ENCODE peak calls at places on chromosomes 2 and 18, in seven cellular contexts. A, V, J, B, X, K and F are unnamed samples.

GRCh38 chr18:686339-687111 is 25.9 kb downstream of the ENOSF1 start:
- DNase-seq in A (no peak), K (no peak), X (no peak), V (no peak), J (peak; percentile 6), B (no peak), F (peak; percentile 70)

GRCh38 chr2:218295029-218295428 is 2.7 kb upstream of the TMBIM1 start:
- DNase-seq in A (no peak), X (no peak), B (no peak), J (no peak), V (no peak), K (peak; percentile 68), F (no peak)

GRCh38 chr2:112791019-112791418 is 6.7 kb upstream of the IL1A start:
- DNase-seq in X (no peak), V (no peak), K (no peak), J (no peak), A (no peak), B (no peak), F (no peak)

GRCh38 chr2:43007901-43008300 is 215.5 kb upstream of the HAAO start:
- DNase-seq in V (no peak), K (no peak), A (no peak), B (no peak), X (no peak), J (no peak), F (no peak)

GRCh38 chr2:239232195-239232578 is 168.6 kb downstream of the HDAC4 start:
- DNase-seq in X (no peak), V (no peak), B (peak; percentile 21), J (no peak), K (no peak), A (no peak), F (no peak)

GRCh38 chr2:241123816-241124536 is 21.9 kb upstream of the MTERF4 start:
- DNase-seq in J (no peak), V (no peak), A (no peak), X (no peak), K (no peak), B (peak; percentile 89), F (no peak)

GRCh38 chr2:236164983-236165301 is 3.2 kb downstream of the GBX2 start:
- DNase-seq in A (no peak), V (no peak), J (no peak), K (no peak), X (no peak), B (no peak), F (no peak)

GRCh38 chr2:197269173-197269572 is 41.4 kb downstream of the ANKRD44 start:
- DNase-seq in B (no peak), J (no peak), V (no peak), X (no peak), K (peak; percentile 55), A (peak; percentile 54), F (no peak)

GRCh38 chr2:84297155-84297554 is 161.9 kb downstream of the SUCLG1 start:
- DNase-seq in V (peak; percentile 39), X (no peak), J (no peak), B (no peak), K (no peak), A (no peak), F (no peak)

GRCh38 chr2:179694963-179695362 is 166.4 kb downstream of the ZNF385B start:
- DNase-seq in V (no peak), B (no peak), J (no peak), A (no peak), K (no peak), X (no peak), F (no peak)

GRCh38 chr2:38750011-38750792 is 959 bp downstream of the SRSF7 start:
- DNase-seq in B (peak; percentile 72), J (no peak), A (peak; percentile 57), V (peak; percentile 37), K (peak; percentile 46), X (peak; percentile 66), F (no peak)

GRCh38 chr2:157805519-157805918 is 70.6 kb downstream of the ACVR1 start:
- DNase-seq in B (no peak), K (no peak), A (no peak), X (no peak), V (no peak), J (no peak), F (no peak)
- H3K4me3 ChIP-seq in B (no peak overlapping the region), K (no peak overlapping the region), A (no peak overlapping the region), X (no peak overlapping the region), V (no peak overlapping the region), J (no peak overlapping the region), F (no peak overlapping the region)

DNA sequence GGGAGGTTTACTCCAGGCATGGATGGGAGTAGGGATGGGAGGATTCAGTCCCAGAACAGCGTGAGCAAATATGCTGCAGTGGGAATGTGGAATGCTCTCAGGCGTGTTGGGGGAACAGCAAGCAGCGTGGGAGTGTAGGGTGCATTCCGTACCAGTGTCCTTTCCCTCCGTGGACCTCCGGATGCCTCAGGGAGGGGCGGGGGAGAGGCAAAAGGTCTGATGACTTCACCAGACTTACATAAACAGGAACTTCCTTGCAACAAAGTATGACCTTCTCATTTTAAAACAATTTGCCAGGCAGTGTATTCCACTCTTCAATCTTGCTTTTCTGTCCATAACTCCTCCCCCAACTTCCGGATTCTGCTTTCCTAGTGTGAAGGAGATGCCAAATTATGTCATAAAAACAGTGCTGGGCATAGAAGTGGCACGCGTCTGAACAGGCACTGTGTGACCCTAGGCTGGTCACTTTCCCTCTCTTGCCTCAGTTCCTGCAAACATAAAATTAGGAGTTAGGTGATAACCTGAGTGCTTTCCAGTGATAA is 36.9 kb downstream of the RPL37A start:
- DNase-seq in B (no peak), K (peak; percentile 96), J (peak; percentile 98), A (no peak), X (no peak), V (peak; percentile 11), F (no peak)
- H3K4me3 ChIP-seq in B (no peak overlapping the region), K (no peak overlapping the region), J (no peak overlapping the region), A (no peak overlapping the region), X (no peak overlapping the region), V (no peak overlapping the region), F (no peak overlapping the region)

DNA sequence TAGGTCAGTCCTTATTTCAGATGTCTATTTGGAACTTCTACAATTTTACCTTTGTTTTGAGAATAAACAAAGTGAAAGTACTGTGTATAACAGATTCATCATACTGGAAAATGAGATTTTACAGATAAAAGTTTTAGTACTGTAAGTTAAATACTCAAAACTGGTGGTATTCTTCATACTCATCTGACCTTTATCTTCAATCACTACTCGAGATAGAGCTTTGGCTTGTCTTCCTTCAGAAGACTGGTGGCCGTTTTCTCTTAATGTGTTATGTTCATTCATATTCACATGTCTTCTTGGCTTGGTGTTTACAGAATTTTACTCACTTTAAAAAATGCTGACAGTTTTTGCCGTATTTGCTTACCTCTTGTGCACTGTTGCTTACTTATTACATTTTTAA is 2.1 kb downstream of the SPOPL start:
- DNase-seq in X (peak; percentile 37), J (no peak), V (no peak), A (no peak), B (no peak), K (no peak), F (no peak)
- H3K4me3 ChIP-seq in X (peak overlapping the region; percentile 77), J (peak overlapping the region; percentile 80), V (peak overlapping the region; percentile 68), A (peak overlapping the region; percentile 66), B (no peak overlapping the region), K (peak overlapping the region; percentile 2), F (no peak overlapping the region)

GRCh38 chr2:150528861-150529801 is 41.7 kb upstream of the RND3 start:
- DNase-seq in X (no peak), J (peak; percentile 62), K (peak; percentile 78), A (peak; percentile 36), B (no peak), V (peak; percentile 70), F (peak; percentile 33)
- H3K4me3 ChIP-seq in X (no peak overlapping the region), J (no peak overlapping the region), K (no peak overlapping the region), A (no peak overlapping the region), B (no peak overlapping the region), V (peak overlapping the region; percentile 9), F (no peak overlapping the region)